ENCODE peak calls at places on chromosomes 1 and 21, in seven cellular contexts. U is GM20000; A is left cardiac atrium; L is kidney glomerular epithelial cell; Q is fibroblast of the conjunctiva; C is stimulated activated CD8-positive, alpha-beta memory T cell treated with anti-CD3 and anti-CD28 coated beads, Interleukin-4, amount 100 ng/mL, for 1 hour; G is HS-5. H is an unnamed sample.

GRCh38 chr1:9235560-9235959 is 986 bp downstream of the H6PD start:
- DNase-seq in G (no peak), C (no peak), U (no peak), L (no peak), A (no peak), Q (no peak), H (no peak)

GRCh38 chr1:66350001-66350547 is 183.9 kb upstream of the SGIP1 start:
- DNase-seq in U (no peak), A (peak; percentile 40), Q (no peak), C (no peak), G (no peak), L (peak; percentile 39), H (no peak)

GRCh38 chr1:89941110-89941770 is 53.7 kb upstream of the ZNF326 start:
- DNase-seq in G (no peak), A (no peak), U (no peak), L (no peak), Q (no peak), C (no peak), H (no peak)

GRCh38 chr1:43383449-43383848 is 6.2 kb downstream of the MED8 start:
- DNase-seq in G (no peak), L (no peak), A (no peak), Q (no peak), U (no peak), C (no peak), H (no peak)

GRCh38 chr1:181083842-181084605 is 4.5 kb upstream of the IER5 start:
- DNase-seq in G (no peak), Q (no peak), C (peak; percentile 19), A (peak; percentile 43), L (no peak), U (peak; percentile 76), H (peak; percentile 15)

GRCh38 chr21:34914239-34914638 is 134.9 kb downstream of the RUNX1 start:
- DNase-seq in Q (no peak), A (no peak), U (no peak), L (no peak), C (no peak), G (no peak), H (no peak)

GRCh38 chr1:235663628-235664027 is 14.0 kb upstream of the GNG4 start:
- DNase-seq in Q (no peak), C (no peak), U (no peak), G (no peak), L (no peak), A (no peak), H (no peak)

GRCh38 chr21:43909736-43910455 is 44.9 kb downstream of the AGPAT3 start:
- DNase-seq in L (no peak), Q (no peak), G (no peak), C (no peak), A (no peak), U (no peak), H (no peak)

GRCh38 chr1:151680812-151681211 is 35.8 kb downstream of the CELF3 start:
- DNase-seq in A (no peak), U (no peak), Q (peak; percentile 61), L (peak; percentile 85), G (peak; percentile 74), C (no peak), H (peak; percentile 58)

GRCh38 chr1:12167493-12168429 is 970 bp downstream of the TNFRSF1B start:
- DNase-seq in A (no peak), L (no peak), Q (no peak), U (peak; percentile 50), C (no peak), G (no peak), H (no peak)

GRCh38 chr1:66752671-66753371 is 562 bp downstream of the DYNLT5 start:
- DNase-seq in Q (no peak), L (no peak), C (no peak), G (no peak), U (no peak), A (peak; percentile 24), H (no peak)

GRCh38 chr1:52899445-52899894 is 22.1 kb downstream of the ECHDC2 start:
- DNase-seq in G (no peak), A (no peak), U (no peak), Q (no peak), L (no peak), C (no peak), H (no peak)

GRCh38 chr1:108708726-108709660 is 3.7 kb upstream of the FNDC7 start:
- DNase-seq in U (peak; percentile 15), C (peak; percentile 47), A (no peak), G (no peak), L (no peak), Q (no peak), H (no peak)

GRCh38 chr1:198880397-198880796 is 241.6 kb downstream of the PTPRC start:
- DNase-seq in C (no peak), Q (no peak), G (no peak), A (no peak), U (no peak), L (no peak), H (no peak)

GRCh38 chr21:36803051-36803709 is 104.3 kb downstream of the SIM2 start:
- DNase-seq in C (no peak), U (no peak), A (no peak), L (no peak), Q (no peak), G (no peak), H (no peak)

GRCh38 chr1:214255509-214255908 is 25.4 kb upstream of the SMYD2 start:
- DNase-seq in U (no peak), C (no peak), G (no peak), Q (no peak), L (no peak), A (no peak), H (no peak)

GRCh38 chr21:35528109-35529042 is 479.3 kb upstream of the RUNX1 start:
- DNase-seq in G (no peak), L (peak; percentile 32), A (no peak), Q (no peak), C (no peak), U (peak; percentile 46), H (no peak)

GRCh38 chr1:8661185-8662110 is 156.0 kb downstream of the RERE start:
- DNase-seq in U (peak; percentile 45), L (peak; percentile 93), A (peak; percentile 63), G (peak; percentile 95), Q (peak; percentile 30), C (no peak), H (peak; percentile 50)

GRCh38 chr21:33121715-33122475 is 52.0 kb downstream of the OLIG1 start:
- DNase-seq in L (no peak), A (no peak), C (no peak), Q (no peak), U (no peak), G (no peak), H (no peak)

GRCh38 chr1:205258313-205259176 is 30.8 kb downstream of the TMCC2 start:
- DNase-seq in U (no peak), G (no peak), Q (no peak), A (no peak), C (no peak), L (no peak), H (no peak)

GRCh38 chr1:96473791-96474452 is 247.7 kb upstream of the PTBP2 start:
- DNase-seq in U (no peak), G (peak; percentile 31), A (no peak), Q (no peak), L (peak; percentile 86), C (no peak), H (no peak)

GRCh38 chr1:59034925-59035324 is 251.1 kb upstream of the JUN start:
- DNase-seq in G (no peak), Q (no peak), A (no peak), C (no peak), L (peak; percentile 78), U (no peak), H (no peak)

GRCh38 chr1:108847464-108847863 is 9.4 kb downstream of the AKNAD1 start:
- DNase-seq in A (no peak), C (no peak), G (no peak), L (no peak), U (no peak), Q (no peak), H (no peak)

GRCh38 chr1:88333301-88333700 is 350.8 kb upstream of the PKN2 start:
- DNase-seq in L (no peak), A (no peak), Q (no peak), C (no peak), U (no peak), G (no peak), H (no peak)

GRCh38 chr21:14215971-14216621 is at the start of gene RBM11:
- DNase-seq in U (peak; percentile 78), G (peak; percentile 10), L (peak; percentile 72), A (peak; percentile 75), Q (peak; percentile 9), C (peak; percentile 52), H (peak; percentile 11)

GRCh38 chr1:198234511-198235251 is 77.9 kb downstream of the NEK7 start:
- DNase-seq in U (no peak), C (no peak), Q (no peak), G (no peak), A (no peak), L (peak; percentile 71), H (peak; percentile 24)

GRCh38 chr1:17196496-17197180 is 8.3 kb upstream of the PADI1 start:
- DNase-seq in C (no peak), G (no peak), L (no peak), U (no peak), Q (no peak), A (no peak), H (no peak)

GRCh38 chr1:202584707-202585590 is 125.3 kb downstream of the SYT2 start:
- DNase-seq in A (no peak), L (no peak), G (no peak), U (no peak), C (no peak), Q (no peak), H (no peak)